ENCODE peak calls at places on chromosome 2, in four cellular contexts. V is uterus, Z is A549, I is sigmoid colon. D is an unnamed sample.

GRCh38 chr2:226524381-226524843 is 275.2 kb downstream of the IRS1 start:
- DNase-seq in V (peak), Z (peak), I (no peak), D (peak)

GRCh38 chr2:226891780-226892590 is 56.1 kb downstream of the RHBDD1 start:
- DNase-seq in V (no peak), Z (no peak), I (no peak), D (no peak)

GRCh38 chr2:191501390-191502168 is 176.4 kb upstream of the NABP1 start:
- DNase-seq in V (no peak), Z (peak), I (no peak), D (no peak)

GRCh38 chr2:142944721-142945120 is 67.3 kb downstream of the KYNU start:
- DNase-seq in V (no peak), Z (no peak), I (no peak), D (no peak)

GRCh38 chr2:24881623-24882022 is 38.4 kb downstream of the ADCY3 start:
- DNase-seq in V (no peak), Z (no peak), I (no peak), D (no peak)

GRCh38 chr2:223460774-223461211 is 141.4 kb downstream of the SCG2 start:
- DNase-seq in V (no peak), Z (peak), I (no peak), D (no peak)

GRCh38 chr2:230678451-230678850 is 34.2 kb upstream of the CAB39 start:
- DNase-seq in V (no peak), Z (no peak), I (no peak), D (no peak)

GRCh38 chr2:183207110-183207509 is 82.9 kb downstream of the NUP35 start:
- DNase-seq in V (no peak), Z (no peak), I (no peak), D (no peak)

GRCh38 chr2:10258326-10258725 is 44.4 kb upstream of the HPCAL1 start:
- DNase-seq in V (no peak), Z (no peak), I (peak), D (no peak)

GRCh38 chr2:191321861-191322662 is 76.9 kb downstream of the MYO1B start:
- DNase-seq in V (no peak), Z (no peak), I (no peak), D (no peak)

GRCh38 chr2:205283721-205284270 is 398.5 kb upstream of the NRP2 start:
- DNase-seq in V (no peak), Z (no peak), I (no peak), D (no peak)

GRCh38 chr2:231299267-231299666 is 96.2 kb upstream of the B3GNT7 start:
- DNase-seq in V (no peak), Z (no peak), I (no peak), D (no peak)

GRCh38 chr2:120863173-120863545 is 127.5 kb downstream of the GLI2 start:
- DNase-seq in V (peak), Z (no peak), I (peak), D (no peak)

GRCh38 chr2:205806126-205806905 is 124.0 kb downstream of the NRP2 start:
- DNase-seq in V (no peak), Z (peak), I (no peak), D (no peak)

GRCh38 chr2:29749843-29750242 is 171.5 kb downstream of the ALK start:
- DNase-seq in V (no peak), Z (no peak), I (no peak), D (no peak)

GRCh38 chr2:6148887-6149286 is 456.7 kb downstream of the SOX11 start:
- DNase-seq in V (no peak), Z (no peak), I (no peak), D (no peak)

GRCh38 chr2:71150082-71150816 is 19.8 kb downstream of the MPHOSPH10 start:
- DNase-seq in V (no peak), Z (no peak), I (no peak), D (no peak)

GRCh38 chr2:160389875-160390274 is 103.7 kb downstream of the RBMS1 start:
- DNase-seq in V (no peak), Z (peak), I (no peak), D (no peak)

GRCh38 chr2:165572155-165572554 is 102.7 kb downstream of the CSRNP3 start:
- DNase-seq in V (no peak), Z (no peak), I (no peak), D (no peak)

GRCh38 chr2:216622526-216622925 is 10.7 kb upstream of the IGFBP2 start:
- DNase-seq in V (no peak), Z (no peak), I (no peak), D (no peak)

GRCh38 chr2:71618327-71619113 is 165.2 kb downstream of the DYSF start:
- DNase-seq in V (no peak), Z (peak), I (peak), D (no peak)

GRCh38 chr2:197803033-197803444 is 1.4 kb upstream of the PLCL1 start:
- DNase-seq in V (no peak), Z (peak), I (no peak), D (no peak)

GRCh38 chr2:39867268-39867667 is 88.2 kb upstream of the THUMPD2 start:
- DNase-seq in V (no peak), Z (no peak), I (no peak), D (no peak)

GRCh38 chr2:212327171-212327809 is 211.3 kb downstream of the ERBB4 start:
- DNase-seq in V (no peak), Z (peak), I (no peak), D (no peak)

GRCh38 chr2:61426267-61426897 is 44.5 kb downstream of the USP34 start:
- DNase-seq in V (no peak), Z (peak), I (no peak), D (no peak)

GRCh38 chr2:127173073-127173472 is 47.0 kb downstream of the CYP27C1 start:
- DNase-seq in V (peak), Z (no peak), I (peak), D (peak)

GRCh38 chr2:217261452-217261851 is 401.6 kb upstream of the TNP1 start:
- DNase-seq in V (no peak), Z (no peak), I (no peak), D (peak)

GRCh38 chr2:19719540-19719939 is 182.2 kb downstream of the TTC32 start:
- DNase-seq in V (no peak), Z (no peak), I (no peak), D (no peak)

GRCh38 chr2:120224735-120225548 is 1.7 kb upstream of the TMEM185B start:
- DNase-seq in V (no peak), Z (no peak), I (no peak), D (no peak)

GRCh38 chr2:117755768-117756167 is 58.7 kb upstream of the DDX18 start:
- DNase-seq in V (no peak), Z (no peak), I (no peak), D (no peak)

GRCh38 chr2:147636238-147636887 is 208.5 kb upstream of the ACVR2A start:
- DNase-seq in V (peak), Z (no peak), I (no peak), D (no peak)

GRCh38 chr2:51997571-51997970 is 965.6 kb upstream of the NRXN1 start:
- DNase-seq in V (no peak), Z (peak), I (no peak), D (no peak)

DNA sequence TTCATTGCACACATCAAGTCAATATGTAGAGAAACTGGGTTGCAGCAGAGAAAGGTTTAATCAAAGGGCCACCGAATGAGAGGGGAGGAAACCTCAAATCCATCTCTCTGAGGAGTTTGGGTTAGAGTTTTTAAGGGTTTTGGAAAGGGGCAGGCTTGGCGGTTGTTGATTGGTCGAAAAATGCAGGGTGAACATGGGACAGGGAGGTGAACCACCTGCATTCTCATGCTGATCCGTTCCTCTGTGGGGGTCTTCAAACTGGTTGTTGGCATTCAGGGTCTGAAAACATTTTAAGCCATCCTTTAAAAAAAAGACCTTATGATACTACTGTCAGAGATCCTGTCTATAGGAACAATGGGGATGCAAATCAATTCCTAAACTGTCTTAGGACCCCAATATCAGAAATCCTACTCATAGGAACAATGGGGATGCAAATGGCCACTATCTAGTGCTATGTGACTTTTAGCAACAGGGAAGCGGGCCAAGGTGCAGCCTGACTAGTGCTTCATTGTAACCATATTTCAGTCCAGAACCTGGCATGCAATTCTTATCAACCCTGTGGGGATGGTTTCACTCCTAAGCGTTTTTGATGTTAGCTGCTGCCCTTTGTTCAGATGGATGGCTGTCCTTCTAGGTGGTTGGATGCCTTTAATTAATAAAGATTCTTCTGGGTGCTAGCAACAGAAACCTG is 120.1 kb upstream of the MGAT5 start:
- DNase-seq in V (no peak), Z (no peak), I (no peak), D (no peak)
- TF ChIP-seq POLR2A in V (no peak), Z (no peak), I (no peak), D (no peak)

GRCh38 chr2:16663121-16663905 is 2.3 kb downstream of the CYRIA start:
- DNase-seq in V (no peak), Z (no peak), I (no peak), D (no peak)

GRCh38 chr2:16665746-16666452 is at the start of gene CYRIA:
- DNase-seq in V (peak), Z (no peak), I (peak), D (peak)

GRCh38 chr2:16664809-16665745 is 557 bp downstream of the CYRIA start:
- DNase-seq in V (no peak), Z (no peak), I (peak), D (peak)

GRCh38 chr2:16664052-16664731 is 1.4 kb downstream of the CYRIA start:
- DNase-seq in V (peak), Z (peak), I (peak), D (peak)

GRCh38 chr2:16666453-16666801 is 793 bp upstream of the CYRIA start:
- DNase-seq in V (no peak), Z (no peak), I (no peak), D (no peak)
- H3K4me3 ChIP-seq in V (no peak), Z (no peak), I (peak), D (no peak)

GRCh38 chr2:3656762-3657691 is 973 bp upstream of the ALLC start:
- DNase-seq in V (no peak), Z (no peak), I (no peak), D (peak)

GRCh38 chr2:3659447-3660432 is 1.7 kb downstream of the ALLC start:
- DNase-seq in V (no peak), Z (no peak), I (peak), D (peak)

GRCh38 chr2:3654464-3655225 is 3.4 kb upstream of the ALLC start:
- DNase-seq in V (no peak), Z (no peak), I (no peak), D (no peak)

GRCh38 chr2:3655871-3656761 is 1.9 kb upstream of the ALLC start:
- DNase-seq in V (no peak), Z (no peak), I (no peak), D (no peak)

GRCh38 chr2:3657881-3658280 is at the start of gene ALLC:
- DNase-seq in V (no peak), Z (no peak), I (no peak), D (no peak)
- H3K27ac ChIP-seq in V (no peak), Z (no peak), I (no peak), D (peak)

GRCh38 chr2:74571058-74571457 is 16.5 kb downstream of the DOK1 start:
- DNase-seq in V (no peak), Z (no peak), I (no peak), D (no peak)
- TF ChIP-seq POLR2A in V (no peak), Z (no peak), I (no peak), D (no peak)

DNA sequence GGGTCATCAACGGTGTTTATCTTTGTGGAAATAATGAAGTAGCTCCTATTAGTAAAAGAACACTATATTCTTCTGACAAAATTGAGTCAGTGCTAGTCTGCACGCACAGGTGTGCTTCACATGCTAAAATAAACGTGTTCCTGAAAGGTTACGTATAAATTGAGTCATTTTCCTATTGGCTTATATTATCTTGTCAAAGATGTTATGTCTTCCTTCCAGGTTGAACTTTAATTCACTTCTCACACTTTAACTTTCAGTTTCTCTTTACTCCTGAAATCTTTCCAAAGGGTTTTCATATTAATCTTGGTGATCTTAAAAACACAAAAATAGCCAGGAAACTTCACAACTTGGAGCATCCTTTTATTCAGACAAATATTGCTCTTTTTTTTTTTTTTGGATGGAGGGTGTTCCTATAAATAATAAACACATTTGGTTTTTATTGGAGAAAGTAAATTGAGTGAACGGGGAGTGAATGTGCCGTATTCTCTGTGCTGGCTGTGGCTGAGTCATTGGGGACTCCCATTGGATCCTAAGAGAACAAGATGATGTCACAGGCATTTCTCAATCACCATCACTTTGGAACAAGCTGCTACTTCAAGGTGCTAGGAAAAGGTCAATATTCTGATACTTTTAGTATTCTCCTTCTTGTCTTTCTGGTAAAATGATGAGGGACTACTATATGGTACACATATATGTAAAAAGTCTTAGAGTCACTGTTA is 150.2 kb upstream of the SPATS2L start:
- DNase-seq in V (peak), Z (peak), I (no peak), D (peak)
- H3K4me3 ChIP-seq in V (peak), Z (no peak), I (peak), D (no peak)

GRCh38 chr2:73106791-73107190 is 6.0 kb downstream of the RAB11FIP5 start:
- DNase-seq in V (no peak), Z (no peak), I (no peak), D (no peak)
- H3K27ac ChIP-seq in V (no peak), Z (no peak), I (no peak), D (no peak)

GRCh38 chr2:238846503-238847431 is 1.1 kb upstream of the TWIST2 start:
- DNase-seq in V (peak), Z (no peak), I (peak), D (no peak)

GRCh38 chr2:238848941-238849853 is 1.3 kb downstream of the TWIST2 start:
- DNase-seq in V (no peak), Z (no peak), I (no peak), D (no peak)

GRCh38 chr2:238847432-238847801 is 468 bp upstream of the TWIST2 start:
- DNase-seq in V (no peak), Z (no peak), I (peak), D (no peak)

GRCh38 chr2:238848566-238848940 is 668 bp downstream of the TWIST2 start:
- DNase-seq in V (no peak), Z (no peak), I (no peak), D (no peak)

GRCh38 chr2:238847841-238848565 is at the start of gene TWIST2:
- DNase-seq in V (peak), Z (peak), I (peak), D (peak)
- TF ChIP-seq POLR2A in V (peak), Z (peak), I (no peak), D (peak)

D was measured in adrenal gland.